ENCODE peak calls at places on chromosome 13, in eight cellular contexts. Z is HuH-7.5; K is IMR-90; A is HTR-8/SVneo; W is breast epithelium; S is BJ; V is foreskin fibroblast; M is stimulated activated CD4-positive, alpha-beta T cell treated with anti-CD3 and anti-CD28 coated beads, Interleukin-1b, Interleukin-23, amount 100 ng/mL, for 24 hours. D is an unnamed sample.

GRCh38 chr13:44270153-44270552 is 103.5 kb upstream of the SERP2 start:
- DNase-seq in Z (no peak), K (no peak), A (no peak), W (no peak), S (no peak), V (no peak), M (no peak), D (no peak)

GRCh38 chr13:99382428-99383133 is 75.4 kb upstream of the GPR183 start:
- DNase-seq in Z (no peak), K (no peak), A (no peak), W (no peak), S (no peak), V (no peak), M (no peak), D (no peak)

GRCh38 chr13:29453657-29454056 is 141.8 kb downstream of the SLC7A1 start:
- DNase-seq in Z (no peak), K (no peak), A (no peak), W (no peak), S (no peak), V (no peak), M (no peak), D (no peak)

GRCh38 chr13:67138937-67139336 is 91.2 kb downstream of the PCDH9 start:
- DNase-seq in Z (no peak), K (no peak), A (no peak), W (no peak), S (no peak), V (no peak), M (no peak), D (no peak)

GRCh38 chr13:59364508-59365187 is 799.1 kb downstream of the DIAPH3 start:
- DNase-seq in Z (no peak), K (no peak), A (no peak), W (no peak), S (no peak), V (no peak), M (no peak), D (peak)

GRCh38 chr13:78881746-78882145 is 222.8 kb upstream of the OBI1 start:
- DNase-seq in Z (no peak), K (no peak), A (no peak), W (no peak), S (no peak), V (no peak), M (no peak), D (no peak)

GRCh38 chr13:23621316-23621645 is 51.1 kb downstream of the TNFRSF19 start:
- DNase-seq in Z (no peak), K (peak), A (peak), W (no peak), S (peak), V (peak), M (no peak), D (no peak)

GRCh38 chr13:92963029-92963428 is 263.6 kb upstream of the GPC6 start:
- DNase-seq in Z (no peak), K (peak), A (no peak), W (no peak), S (no peak), V (peak), M (no peak), D (no peak)

GRCh38 chr13:79745141-79745540 is 264.2 kb downstream of the NDFIP2 start:
- DNase-seq in Z (no peak), K (no peak), A (no peak), W (no peak), S (no peak), V (no peak), M (no peak), D (no peak)

GRCh38 chr13:36965767-36966166 is 33.4 kb downstream of the ALG5 start:
- DNase-seq in Z (no peak), K (peak), A (peak), W (no peak), S (peak), V (peak), M (no peak), D (peak)

GRCh38 chr13:59946924-59947323 is 216.8 kb downstream of the DIAPH3 start:
- DNase-seq in Z (no peak), K (peak), A (no peak), W (no peak), S (peak), V (peak), M (no peak), D (no peak)

GRCh38 chr13:60931858-60932546 is 483.6 kb downstream of the PCDH20 start:
- DNase-seq in Z (no peak), K (no peak), A (no peak), W (no peak), S (no peak), V (no peak), M (no peak), D (no peak)

GRCh38 chr13:49836516-49836915 is 44.0 kb upstream of the KPNA3 start:
- DNase-seq in Z (no peak), K (no peak), A (no peak), W (no peak), S (no peak), V (no peak), M (no peak), D (no peak)

GRCh38 chr13:45396548-45397095 is 21.6 kb downstream of the SLC25A30 start:
- DNase-seq in Z (no peak), K (peak), A (no peak), W (no peak), S (no peak), V (no peak), M (no peak), D (no peak)

GRCh38 chr13:95784891-95785290 is 108.0 kb downstream of the DNAJC3 start:
- DNase-seq in Z (no peak), K (peak), A (no peak), W (no peak), S (no peak), V (peak), M (no peak), D (no peak)

GRCh38 chr13:95834134-95834765 is 157.3 kb downstream of the DNAJC3 start:
- DNase-seq in Z (peak), K (peak), A (peak), W (peak), S (peak), V (peak), M (peak), D (peak)

GRCh38 chr13:78610381-78610883 is 7.1 kb upstream of the POU4F1 start:
- DNase-seq in Z (no peak), K (peak), A (no peak), W (no peak), S (no peak), V (peak), M (no peak), D (no peak)

GRCh38 chr13:93875527-93875926 is 604.0 kb downstream of the DCT start:
- DNase-seq in Z (no peak), K (peak), A (no peak), W (no peak), S (no peak), V (peak), M (no peak), D (no peak)

GRCh38 chr13:18921063-18921462 is 260.6 kb downstream of the TUBA3C start:
- DNase-seq in Z (no peak), K (no peak), A (no peak), W (no peak), S (no peak), V (no peak), M (no peak), D (no peak)

D was measured in T47D.